ENCODE peak calls at places on chromosomes 4 and X, in four cellular contexts. U is heart left ventricle, R is mesenchymal stem cell, P is prostate gland. L is an unnamed sample. For H3K9me3, the result is how much of the 10 kb centered on the place peaks cover.

GRCh38 chr4:109298279-109299010 is 4.0 kb downstream of the COL25A1 start:
- DNase-seq in R (no peak), U (no peak), P (no peak), L (no peak)

GRCh38 chr4:175298119-175298518 is 380.0 kb downstream of the ADAM29 start:
- DNase-seq in P (no peak), U (no peak), R (peak), L (no peak)

GRCh38 chrX:119753639-119754257 is 4.6 kb upstream of the SOWAHD start:
- DNase-seq in R (peak), P (no peak), U (no peak), L (peak)

GRCh38 chrX:72394518-72395163 is 88.9 kb upstream of the CITED1 start:
- DNase-seq in P (no peak), U (no peak), R (peak), L (no peak)

GRCh38 chrX:44451056-44451455 is 91.6 kb downstream of the FUNDC1 start:
- DNase-seq in P (no peak), R (no peak), U (no peak), L (no peak)

GRCh38 chr4:57351716-57352115 is 241.5 kb upstream of the IGFBP7 start:
- DNase-seq in U (no peak), P (no peak), R (no peak), L (no peak)

GRCh38 chrX:139121616-139122286 is 408.8 kb upstream of the F9 start:
- DNase-seq in U (no peak), R (no peak), P (no peak), L (no peak)

GRCh38 chrX:105297041-105297440 is 76.5 kb upstream of the TEX13A start:
- DNase-seq in U (no peak), P (no peak), R (no peak), L (no peak)

GRCh38 chr4:185210102-185210981 is 944 bp downstream of the SNX25 start:
- DNase-seq in P (peak), R (peak), U (peak), L (peak)

GRCh38 chr4:37765741-37766140 is 60.7 kb upstream of the PGM2 start:
- DNase-seq in P (no peak), U (no peak), R (no peak), L (no peak)

GRCh38 chr4:4640692-4641091 is 98.8 kb upstream of the STX18 start:
- DNase-seq in R (peak), U (no peak), P (no peak), L (no peak)

GRCh38 chr4:109947457-109947856 is 34.8 kb downstream of the EGF start:
- DNase-seq in U (no peak), P (no peak), R (no peak), L (no peak)

GRCh38 chr4:148415500-148415899 is 26.7 kb downstream of the NR3C2 start:
- DNase-seq in P (no peak), R (no peak), U (no peak), L (no peak)

GRCh38 chr4:182189107-182189878 is 53.9 kb upstream of the TENM3 start:
- DNase-seq in P (no peak), U (no peak), R (peak), L (no peak)

GRCh38 chrX:68895339-68896250 is 66.8 kb downstream of the EFNB1 start:
- DNase-seq in P (peak), U (peak), R (peak), L (peak)

GRCh38 chr4:182492456-182492855 is 249.3 kb downstream of the TENM3 start:
- DNase-seq in U (no peak), R (peak), P (no peak), L (no peak)

GRCh38 chrX:130944230-130944629 is 41.2 kb upstream of the ENOX2 start:
- DNase-seq in U (no peak), P (no peak), R (no peak), L (no peak)

GRCh38 chr4:108651068-108651794 is 832 bp downstream of the OSTC start:
- DNase-seq in U (no peak), R (peak), P (no peak), L (no peak)

GRCh38 chrX:47634871-47635575 is 5.3 kb upstream of the CFP start:
- DNase-seq in U (no peak), R (no peak), P (no peak), L (no peak)

GRCh38 chrX:133005038-133005437 is 46.6 kb upstream of the HS6ST2 start:
- DNase-seq in R (peak), U (no peak), P (no peak), L (peak)

GRCh38 chr4:972651-973424 is 531 bp downstream of the DGKQ start:
- DNase-seq in P (no peak), U (no peak), R (peak), L (peak)

DNA sequence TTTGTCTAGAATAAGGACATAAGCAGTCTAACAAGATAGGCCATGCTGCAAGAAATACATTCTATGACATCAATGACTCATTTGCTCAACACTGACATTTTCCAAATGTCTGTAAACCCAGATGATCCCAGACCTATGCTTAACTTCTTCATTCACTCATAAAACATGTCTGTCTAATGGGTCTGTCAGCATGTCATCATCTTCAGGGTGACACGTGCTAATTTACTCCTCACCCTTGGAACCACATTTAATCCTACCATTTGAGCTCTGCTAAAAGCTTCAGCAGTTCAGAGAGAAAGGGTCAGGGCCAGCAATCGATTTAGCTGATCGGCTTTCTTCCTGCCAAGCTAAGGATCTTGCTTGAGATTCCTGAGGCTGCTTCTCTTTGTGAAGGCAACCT is 109.4 kb upstream of the MAP3K15 start:
- DNase-seq in U (no peak), P (no peak), R (peak), L (no peak)
- H3K9me3 ChIP-seq in U (under half), P (under half), R (under half), L (under half)

DNA sequence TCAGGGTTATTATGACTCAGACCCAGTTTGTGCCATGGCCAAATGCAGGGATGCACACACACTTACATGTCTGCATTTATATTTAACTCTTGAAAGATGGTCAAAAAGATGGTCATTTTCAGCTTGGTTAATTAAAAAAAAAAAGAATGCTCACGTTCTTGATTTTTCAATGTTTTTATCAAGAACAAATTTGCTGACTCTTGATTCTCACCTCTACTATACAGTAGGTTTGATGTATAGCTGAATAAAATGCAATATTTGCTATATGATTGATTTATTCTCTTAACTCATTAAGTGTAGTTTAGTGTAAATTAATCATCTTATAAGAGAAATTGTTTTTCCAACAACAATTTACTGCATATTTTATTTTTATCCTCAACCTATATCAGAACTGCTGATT is 160.4 kb downstream of the SLIT2 start:
- DNase-seq in R (no peak), P (no peak), U (no peak), L (no peak)
- H3K9me3 ChIP-seq in R (under half), P (under half), U (under half), L (under half)

DNA sequence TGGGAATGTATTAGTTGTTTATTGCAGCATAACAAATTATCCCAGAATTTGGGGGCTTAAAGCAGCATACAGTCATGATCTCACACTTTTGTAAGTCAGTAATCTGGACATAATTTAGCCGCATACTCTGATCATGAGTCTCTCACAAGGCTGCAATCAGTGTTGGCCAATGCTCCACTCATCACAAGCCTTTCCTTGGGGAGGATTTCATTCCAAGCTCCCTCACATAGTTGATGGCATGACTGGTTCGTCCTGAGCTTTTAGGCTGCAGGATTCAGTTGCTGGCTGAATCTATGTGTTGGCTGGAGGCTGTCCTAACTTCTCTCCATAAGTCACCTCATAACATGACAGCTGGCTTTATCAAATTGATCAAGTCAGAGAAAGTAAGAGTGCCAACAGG is 1568.6 kb upstream of the PCDH7 start:
- DNase-seq in U (no peak), P (no peak), R (no peak), L (no peak)
- H3K9me3 ChIP-seq in U (under half), P (under half), R (under half), L (under half)

GRCh38 chr4:6326312-6327060 is 56.8 kb downstream of the WFS1 start:
- DNase-seq in P (no peak), R (no peak), U (no peak), L (no peak)
- H3K9me3 ChIP-seq in P (under half), R (under half), U (under half), L (under half)

GRCh38 chr4:15182600-15183222 is 180.4 kb downstream of the CPEB2 start:
- DNase-seq in U (no peak), R (peak), P (no peak), L (no peak)

GRCh38 chr4:15188581-15189539 is 186.6 kb downstream of the CPEB2 start:
- DNase-seq in R (no peak), U (no peak), P (no peak), L (no peak)

GRCh38 chr4:15186826-15187225 is 184.5 kb downstream of the CPEB2 start:
- DNase-seq in P (no peak), R (no peak), U (no peak), L (no peak)

DNA sequence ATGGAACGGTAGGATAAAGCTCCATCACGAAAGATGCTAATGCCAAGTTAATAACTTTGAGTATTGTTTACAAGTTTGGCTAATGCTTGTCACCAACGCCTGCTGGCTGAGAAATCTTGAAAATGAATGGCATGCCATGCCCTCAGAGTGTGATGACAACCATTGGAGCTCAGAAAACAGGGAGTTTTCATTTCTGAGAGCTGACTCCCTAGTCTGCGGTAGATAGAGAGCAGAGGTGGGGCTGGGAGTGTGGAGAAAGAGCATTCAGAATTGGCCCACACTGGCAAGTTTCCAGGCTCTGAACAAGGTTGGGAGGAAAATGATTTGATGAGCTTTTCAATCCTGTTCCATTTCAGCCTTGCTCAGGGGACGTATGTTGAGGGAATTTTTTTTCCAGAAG is 183.9 kb downstream of the CPEB2 start:
- DNase-seq in U (no peak), R (no peak), P (no peak), L (no peak)
- H3K9me3 ChIP-seq in U (under half), R (under half), P (under half), L (under half)

DNA sequence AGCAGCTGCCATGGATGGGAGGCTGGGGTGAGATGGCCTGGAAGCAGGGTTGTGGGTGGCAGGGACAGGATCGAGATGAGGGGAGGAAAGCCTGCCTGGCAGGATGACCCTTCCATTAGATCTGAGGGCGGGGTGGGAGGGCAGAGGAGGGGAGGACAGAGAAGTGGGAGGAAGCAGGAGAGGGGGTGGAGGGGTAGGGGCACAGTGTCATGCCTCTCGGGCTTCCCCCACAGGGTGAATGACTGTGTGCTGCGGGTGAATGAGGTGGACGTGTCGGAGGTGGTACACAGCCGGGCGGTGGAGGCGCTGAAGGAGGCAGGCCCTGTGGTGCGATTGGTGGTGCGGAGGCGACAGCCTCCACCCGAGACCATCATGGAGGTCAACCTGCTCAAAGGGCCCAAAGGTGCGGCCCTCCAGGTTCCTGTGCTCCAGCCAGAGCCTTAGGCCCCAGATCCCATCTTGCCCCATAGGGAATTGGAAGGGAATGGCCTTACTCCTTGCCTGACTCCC is 4.9 kb downstream of the DLG3 start:
- DNase-seq in P (no peak), R (no peak), U (no peak), L (no peak)
- H3K9me3 ChIP-seq in P (under half), R (under half), U (under half), L (under half)

GRCh38 chr4:14100349-14100748 is 472.8 kb upstream of the BOD1L1 start:
- DNase-seq in P (no peak), U (no peak), R (no peak), L (no peak)
- H3K9me3 ChIP-seq in P (under half), U (under half), R (under half), L (under half)

L was measured in PC-9.